ENCODE peak calls at places on chromosomes 3 and 15, in five cellular contexts. D is naive thymus-derived CD4-positive, alpha-beta T cell; B is tibial nerve; N is ovary; E is PC-3. A is an unnamed sample.

GRCh38 chr15:53716909-53717878 is 42.3 kb downstream of the WDR72 start:
- DNase-seq in E (peak; percentile 21), B (no peak), D (no peak), N (no peak), A (no peak)

GRCh38 chr3:89113887-89114840 is 6.7 kb downstream of the EPHA3 start:
- DNase-seq in E (peak; percentile 69), N (peak; percentile 62), D (no peak), B (peak; percentile 59), A (peak; percentile 68)

GRCh38 chr15:101128191-101128590 is 123.7 kb downstream of the CHSY1 start:
- DNase-seq in D (no peak), N (no peak), E (peak; percentile 85), B (no peak), A (no peak)

GRCh38 chr3:134212898-134213665 is 37.6 kb downstream of the RYK start:
- DNase-seq in N (peak; percentile 89), E (peak; percentile 86), D (peak; percentile 64), B (peak; percentile 95), A (peak; percentile 80)

GRCh38 chr15:75022808-75023193 is 589 bp upstream of the PPCDC start:
- DNase-seq in E (no peak), N (no peak), D (no peak), B (no peak), A (no peak)

GRCh38 chr15:40108061-40108854 is 421 bp downstream of the BMF start:
- DNase-seq in B (peak; percentile 44), N (peak; percentile 86), D (no peak), E (peak; percentile 32), A (peak; percentile 66)

GRCh38 chr15:53158995-53159394 is 368.9 kb upstream of the ONECUT1 start:
- DNase-seq in E (no peak), D (no peak), B (no peak), N (no peak), A (no peak)

GRCh38 chr15:35669021-35669420 is 123.1 kb upstream of the DPH6 start:
- DNase-seq in N (no peak), E (no peak), B (no peak), D (no peak), A (no peak)

GRCh38 chr15:67146875-67147381 is 81.5 kb downstream of the SMAD3 start:
- DNase-seq in B (no peak), E (peak; percentile 91), D (peak; percentile 23), N (peak; percentile 28), A (no peak)

GRCh38 chr3:8368598-8368997 is 133.0 kb upstream of the LMCD1 start:
- DNase-seq in N (no peak), D (no peak), B (no peak), E (no peak), A (no peak)

GRCh38 chr3:126432901-126433480 is 38.3 kb downstream of the CFAP100 start:
- DNase-seq in D (no peak), E (no peak), B (no peak), N (no peak), A (no peak)

GRCh38 chr3:29282431-29283296 is 1.8 kb downstream of the RBMS3 start:
- DNase-seq in N (no peak), E (peak; percentile 36), B (no peak), D (no peak), A (no peak)

GRCh38 chr3:44342191-44342790 is 3.7 kb downstream of the TCAIM start:
- DNase-seq in E (no peak), N (no peak), B (no peak), D (no peak), A (no peak)

GRCh38 chr3:184620799-184621119 is 59.2 kb downstream of the EPHB3 start:
- DNase-seq in D (no peak), B (no peak), N (no peak), E (no peak), A (no peak)

GRCh38 chr3:72223628-72224027 is 438.7 kb upstream of the PROK2 start:
- DNase-seq in D (no peak), N (no peak), E (no peak), B (no peak), A (no peak)

GRCh38 chr3:72223116-72223515 is 438.2 kb upstream of the PROK2 start:
- DNase-seq in B (no peak), N (no peak), D (no peak), E (no peak), A (no peak)

GRCh38 chr3:72229952-72230351 is 445.0 kb upstream of the PROK2 start:
- DNase-seq in E (peak; percentile 25), D (no peak), N (no peak), B (no peak), A (no peak)

GRCh38 chr3:72227536-72228070 is 442.7 kb upstream of the PROK2 start:
- DNase-seq in N (no peak), E (no peak), B (no peak), D (no peak), A (no peak)

DNA sequence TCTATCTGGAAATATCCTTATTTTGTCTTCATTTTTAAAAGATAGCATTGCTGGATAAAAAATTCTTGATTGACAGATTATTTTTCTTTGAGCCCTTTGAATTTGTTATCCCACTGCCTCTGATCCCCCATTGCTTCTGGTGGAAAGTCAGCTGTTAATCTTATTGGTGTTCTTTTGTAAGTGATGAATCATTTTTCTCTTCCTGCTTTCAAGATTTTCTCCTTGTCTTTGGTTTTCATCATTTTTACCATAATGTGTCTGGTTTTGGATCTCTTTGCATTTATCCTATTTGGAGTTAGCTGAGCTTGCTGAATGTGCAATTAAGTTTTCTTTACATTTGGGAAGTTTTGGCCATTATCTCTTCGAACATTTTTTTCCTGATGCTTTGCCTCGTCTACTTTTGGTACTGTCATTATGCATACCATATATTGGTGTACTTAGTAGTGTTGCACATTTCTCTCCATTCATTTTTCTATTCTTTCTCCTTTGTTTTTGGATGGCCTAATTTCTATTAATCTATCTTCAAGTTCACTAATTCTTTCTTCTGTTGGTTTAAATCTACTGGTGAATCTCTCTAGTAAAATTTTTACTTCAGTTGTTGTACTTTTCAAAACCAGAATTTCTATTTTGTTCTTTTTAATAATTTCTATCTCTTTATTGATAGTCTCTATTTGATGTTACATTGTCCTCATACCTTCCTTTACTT is 440.0 kb upstream of the PROK2 start:
- DNase-seq in B (no peak), N (no peak), D (no peak), E (no peak), A (no peak)
- H3K9me3 ChIP-seq in B (peaks cover 38% of the 10 kb centered on the region), N (no peaks in the 10 kb centered on the region), D (peaks cover 16% of the 10 kb centered on the region), E (peaks cover 17% of the 10 kb centered on the region), A (peaks cover 14% of the 10 kb centered on the region)

DNA sequence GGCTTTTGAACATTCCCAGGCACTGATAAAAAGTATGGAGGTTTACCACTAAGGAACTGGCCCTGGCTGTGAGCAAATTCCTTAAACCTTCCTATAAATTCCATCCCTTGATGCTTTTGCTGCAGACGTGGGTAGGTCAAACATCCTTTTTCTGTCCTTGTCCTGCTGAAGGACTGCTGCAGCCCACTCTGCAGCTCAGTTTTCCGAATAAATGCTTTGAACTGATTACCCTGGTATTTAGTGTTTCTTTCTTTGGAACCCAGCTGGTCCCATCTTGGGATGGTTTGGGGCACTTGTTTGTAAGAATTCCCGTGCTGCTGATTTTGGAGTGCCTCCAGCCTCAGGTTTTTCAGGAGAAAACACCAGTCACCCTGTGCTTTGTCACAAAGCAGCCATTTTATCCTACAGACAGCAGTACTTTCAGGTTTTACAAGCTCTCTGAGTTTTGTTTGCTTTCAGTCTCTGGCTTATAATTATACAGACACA is 815.9 kb downstream of the VGLL3 start:
- DNase-seq in B (no peak), D (no peak), N (no peak), E (no peak), A (no peak)
- H3K27ac ChIP-seq in B (no peak overlapping the region), D (no peak overlapping the region), N (no peak overlapping the region), E (no peak overlapping the region), A (no peak overlapping the region)

GRCh38 chr3:170387952-170388351 is 30.4 kb downstream of the SKIL start:
- DNase-seq in E (no peak), N (no peak), D (no peak), B (no peak), A (no peak)
- H3K4me1 ChIP-seq in E (no peaks in the 10 kb centered on the region), N (peaks cover 1% of the 10 kb centered on the region), D (no peaks in the 10 kb centered on the region), B (no peaks in the 10 kb centered on the region), A (no peaks in the 10 kb centered on the region)

DNA sequence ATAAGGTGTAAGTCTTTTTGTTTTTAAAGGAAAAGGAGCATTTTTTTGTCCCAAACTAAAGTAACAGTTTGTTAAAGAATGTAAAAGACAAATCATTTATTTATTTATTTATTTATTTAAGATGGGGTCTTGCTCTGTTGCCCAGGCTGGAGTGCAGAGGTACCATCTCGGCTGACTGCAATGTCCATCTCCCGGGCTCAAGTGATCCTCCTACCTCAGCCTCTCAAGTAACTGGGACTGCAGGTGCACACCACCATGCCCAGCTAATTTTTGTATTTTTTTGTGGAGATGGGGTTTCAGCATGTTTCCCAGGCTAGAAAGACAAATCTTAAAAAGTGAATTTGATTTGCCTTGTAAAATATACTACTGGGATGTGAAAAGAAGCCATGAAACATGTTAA is 86.3 kb upstream of the PLXND1 start:
- DNase-seq in E (no peak), N (no peak), B (no peak), D (no peak), A (no peak)
- H3K9me3 ChIP-seq in E (no peaks in the 10 kb centered on the region), N (no peaks in the 10 kb centered on the region), B (no peaks in the 10 kb centered on the region), D (no peaks in the 10 kb centered on the region), A (no peaks in the 10 kb centered on the region)

GRCh38 chr3:66824450-66824849 is 173.7 kb upstream of the KBTBD8 start:
- DNase-seq in B (no peak), N (no peak), D (no peak), E (no peak), A (no peak)

GRCh38 chr3:66823010-66823399 is 175.1 kb upstream of the KBTBD8 start:
- DNase-seq in N (no peak), B (no peak), E (no peak), D (no peak), A (no peak)

GRCh38 chr3:66819993-66820501 is 178.1 kb upstream of the KBTBD8 start:
- DNase-seq in D (no peak), N (no peak), E (no peak), B (no peak), A (no peak)

GRCh38 chr3:66823532-66823931 is 174.6 kb upstream of the KBTBD8 start:
- DNase-seq in D (no peak), E (no peak), B (no peak), N (no peak), A (no peak)

GRCh38 chr3:66822059-66823009 is 175.8 kb upstream of the KBTBD8 start:
- DNase-seq in D (peak; percentile 46), E (peak; percentile 69), B (peak; percentile 72), N (peak; percentile 52), A (peak; percentile 28)
- H3K27ac ChIP-seq in D (no peak overlapping the region), E (no peak overlapping the region), B (no peak overlapping the region), N (no peak overlapping the region), A (no peak overlapping the region)

DNA sequence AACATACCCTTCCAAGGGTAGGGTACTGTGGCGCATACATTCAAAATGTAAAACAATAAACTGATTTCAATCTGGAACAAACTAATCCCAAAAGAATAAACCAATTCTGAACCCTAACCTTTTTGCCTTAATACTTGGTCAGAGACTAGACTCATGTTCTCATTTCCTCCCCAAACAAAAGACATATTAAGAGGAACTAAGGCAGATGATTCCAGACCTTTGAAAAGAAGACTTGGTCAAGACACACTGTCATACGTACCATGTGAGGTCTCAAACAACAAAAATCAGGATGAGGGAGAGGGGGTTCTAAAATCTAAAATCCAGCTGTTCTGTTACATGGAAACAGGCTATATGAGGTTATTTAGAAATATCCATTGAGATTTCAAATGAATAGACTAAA is 102.0 kb downstream of the RFTN1 start:
- DNase-seq in N (no peak), E (no peak), D (no peak), B (no peak), A (no peak)
- H3K4me1 ChIP-seq in N (peaks cover 2% of the 10 kb centered on the region), E (no peaks in the 10 kb centered on the region), D (no peaks in the 10 kb centered on the region), B (no peaks in the 10 kb centered on the region), A (peaks cover 42% of the 10 kb centered on the region)

A was measured in heart left ventricle.